ENCODE peak calls at places on chromosomes 5 and 9, in eight cellular contexts. M is GM23248; W is stimulated activated CD4-positive, alpha-beta T cell treated with anti-CD3 and anti-CD28 coated beads, Interleukin-15, amount 100 ng/mL, for 24 hours; X is T-helper 17 cell; V is GM12865; L is T-helper 2 cell; K is left lung; R is ELR. F is an unnamed sample.
A peak's percentile ranks its signal among the peaks of the same experiment; 100 is the strongest.

GRCh38 chr5:107364443-107365096 is 306.2 kb downstream of the EFNA5 start:
- DNase-seq in X (no peak), K (no peak), R (no peak), L (no peak), V (no peak), W (no peak), M (no peak), F (no peak)

GRCh38 chr5:146426853-146427618 is 20.1 kb upstream of the TCERG1 start:
- DNase-seq in R (peak; percentile 70), L (no peak), M (peak; percentile 76), V (peak; percentile 41), X (no peak), W (no peak), K (no peak), F (peak; percentile 56)

GRCh38 chr5:17813214-17813613 is 179.0 kb downstream of the TAF11L14 start:
- DNase-seq in W (no peak), V (no peak), M (no peak), L (no peak), X (no peak), K (no peak), R (no peak), F (no peak)

GRCh38 chr5:149940941-149941644 is 3.5 kb downstream of the PDE6A start:
- DNase-seq in V (no peak), X (no peak), L (no peak), K (no peak), W (no peak), M (no peak), R (no peak), F (no peak)

GRCh38 chr5:135385576-135385975 is 13.5 kb downstream of the MACROH2A1 start:
- DNase-seq in L (no peak), K (no peak), M (no peak), V (no peak), R (no peak), X (no peak), W (no peak), F (no peak)

GRCh38 chr5:141182248-141182647 is at the start of gene PCDHB16:
- DNase-seq in R (peak; percentile 40), K (no peak), V (peak; percentile 2), M (peak; percentile 87), W (no peak), L (no peak), X (no peak), F (peak; percentile 71)

GRCh38 chr9:90307177-90307833 is 335.3 kb downstream of the DIRAS2 start:
- DNase-seq in V (no peak), K (no peak), X (no peak), M (no peak), L (no peak), R (no peak), W (no peak), F (no peak)

GRCh38 chr5:95808686-95809413 is 13.7 kb downstream of the GLRX start:
- DNase-seq in R (peak; percentile 56), W (peak; percentile 80), L (peak; percentile 23), M (peak; percentile 88), X (peak; percentile 59), V (peak; percentile 98), K (peak; percentile 77), F (no peak)

GRCh38 chr9:133967024-133967741 is 24.9 kb downstream of the VAV2 start:
- DNase-seq in K (no peak), M (no peak), X (no peak), V (no peak), L (no peak), W (no peak), R (peak; percentile 86), F (peak; percentile 94)

GRCh38 chr5:122154910-122155309 is 25.6 kb downstream of the ZNF474 start:
- DNase-seq in W (no peak), K (no peak), R (peak; percentile 76), M (peak; percentile 90), X (no peak), L (no peak), V (no peak), F (peak; percentile 86)

GRCh38 chr9:36832232-36832795 is 201.8 kb downstream of the PAX5 start:
- DNase-seq in L (no peak), V (no peak), X (no peak), M (no peak), W (no peak), R (no peak), K (no peak), F (no peak)

GRCh38 chr5:56498759-56499395 is 265.7 kb upstream of the ANKRD55 start:
- DNase-seq in X (no peak), L (no peak), M (no peak), R (no peak), K (no peak), W (no peak), V (no peak), F (no peak)

GRCh38 chr5:82381591-82381990 is 103.4 kb upstream of the RPS23 start:
- DNase-seq in K (no peak), X (no peak), W (no peak), V (no peak), R (no peak), M (no peak), L (no peak), F (no peak)

GRCh38 chr5:21802869-21803490 is 1050.2 kb downstream of the CDH12 start:
- DNase-seq in R (peak; percentile 51), K (no peak), X (no peak), W (no peak), L (no peak), V (peak; percentile 3), M (peak; percentile 64), F (peak; percentile 50)

GRCh38 chr9:123925161-123925560 is 4.8 kb downstream of the DENND1A start:
- DNase-seq in W (no peak), V (no peak), M (no peak), R (peak; percentile 62), K (no peak), L (no peak), X (no peak), F (peak; percentile 53)

GRCh38 chr5:93150311-93151012 is 430.6 kb downstream of the NR2F1-AS1 start:
- DNase-seq in M (peak; percentile 30), K (no peak), W (no peak), X (no peak), V (no peak), R (peak; percentile 58), L (no peak), F (peak; percentile 78)

GRCh38 chr9:129162901-129163670 is 15.0 kb downstream of the IER5L start:
- DNase-seq in W (no peak), X (no peak), R (no peak), L (no peak), M (peak; percentile 69), K (no peak), V (no peak), F (no peak)

GRCh38 chr9:30235068-30235467 is 2149.4 kb upstream of the ACO1 start:
- DNase-seq in M (no peak), K (no peak), X (no peak), V (no peak), W (no peak), L (no peak), R (no peak), F (no peak)

GRCh38 chr9:90137824-90138223 is 504.8 kb downstream of the DIRAS2 start:
- DNase-seq in X (no peak), W (no peak), M (no peak), L (no peak), R (no peak), K (no peak), V (no peak), F (no peak)

GRCh38 chr5:115484368-115484767 is 60.2 kb downstream of the FEM1C start:
- DNase-seq in K (no peak), V (peak; percentile 22), R (no peak), L (no peak), W (no peak), X (no peak), M (no peak), F (no peak)

GRCh38 chr5:64615895-64616294 is 74.4 kb upstream of the SHISAL2B start:
- DNase-seq in L (no peak), M (no peak), X (no peak), W (no peak), R (no peak), K (no peak), V (no peak), F (no peak)

GRCh38 chr9:127050581-127050980 is 71.9 kb downstream of the ANGPTL2 start:
- DNase-seq in X (no peak), V (no peak), M (no peak), R (no peak), L (no peak), W (no peak), K (no peak), F (no peak)

GRCh38 chr5:64759960-64760695 is 8.4 kb downstream of the SREK1IP1 start:
- DNase-seq in V (no peak), K (no peak), L (no peak), X (no peak), M (no peak), W (no peak), R (no peak), F (no peak)

GRCh38 chr9:95721132-95721531 is 154.4 kb upstream of the ERCC6L2 start:
- DNase-seq in L (no peak), X (no peak), K (no peak), R (no peak), W (no peak), M (no peak), V (no peak), F (no peak)

GRCh38 chr9:26326473-26327044 is 566.0 kb downstream of the CAAP1 start:
- DNase-seq in V (peak; percentile 62), X (no peak), K (no peak), M (peak; percentile 72), W (peak; percentile 3), R (peak; percentile 55), L (no peak), F (peak; percentile 82)

GRCh38 chr9:23492126-23493002 is 333.7 kb downstream of the ELAVL2 start:
- DNase-seq in K (no peak), X (no peak), M (peak; percentile 70), L (no peak), R (peak; percentile 22), W (no peak), V (peak; percentile 1), F (peak; percentile 69)

GRCh38 chr9:85166808-85167545 is 497.4 kb downstream of the NTRK2 start:
- DNase-seq in X (no peak), W (no peak), K (no peak), V (no peak), M (no peak), R (no peak), L (no peak), F (no peak)

GRCh38 chr5:43631182-43631910 is 28.4 kb downstream of the NNT start:
- DNase-seq in R (peak; percentile 88), L (no peak), X (no peak), W (peak; percentile 31), V (peak; percentile 58), K (no peak), M (peak; percentile 91), F (peak; percentile 75)

GRCh38 chr9:19233344-19233743 is 2.9 kb downstream of the DENND4C start:
- DNase-seq in M (peak; percentile 22), L (no peak), W (no peak), X (no peak), K (no peak), R (no peak), V (peak; percentile 22), F (no peak)

GRCh38 chr5:135434591-135435466 is 12.3 kb downstream of the DCANP1 start:
- DNase-seq in X (no peak), K (no peak), R (peak; percentile 75), M (peak; percentile 34), W (no peak), V (no peak), L (no peak), F (no peak)

GRCh38 chr9:135502168-135502872 is 1.8 kb downstream of the MRPS2 start:
- DNase-seq in X (no peak), M (no peak), R (no peak), W (no peak), K (no peak), V (no peak), L (no peak), F (no peak)

GRCh38 chr9:72946318-72946717 is 6.5 kb downstream of the ALDH1A1 start:
- DNase-seq in M (no peak), K (no peak), V (no peak), R (no peak), X (no peak), W (no peak), L (no peak), F (no peak)

GRCh38 chr9:107953556-107954158 is 464.1 kb upstream of the KLF4 start:
- DNase-seq in L (no peak), M (no peak), R (no peak), W (no peak), K (no peak), X (no peak), V (no peak), F (no peak)

GRCh38 chr5:53031695-53032096 is 42.5 kb downstream of the ITGA2 start:
- DNase-seq in W (peak; percentile 35), X (no peak), L (no peak), M (peak; percentile 73), K (no peak), V (no peak), R (peak; percentile 96), F (peak; percentile 96)

F was measured in M059J.